ENCODE peak calls at places on chromosomes 2 and 18, in six cellular contexts. One of them, this sample, is unnamed.

GRCh38 chr2:43934567-43934966 is 61.2 kb downstream of the LRPPRC start:
- DNase-seq in activated T-cell treated with anti-CD3 and anti-CD28 coated beads for 24 hours: no peak
- DNase-seq in PC-3: no peak
- DNase-seq in T follicular helper cell: no peak
- DNase-seq in cardiac fibroblast: peak
- DNase-seq in NCI-H2171 treated with DMSO at 0.1 percent for 48 hours: no peak
- DNase-seq in this sample: no peak

GRCh38 chr2:110674620-110675555 is 3.0 kb downstream of the BUB1 start:
- DNase-seq in activated T-cell treated with anti-CD3 and anti-CD28 coated beads for 24 hours: peak
- DNase-seq in PC-3: peak
- DNase-seq in T follicular helper cell: no peak
- DNase-seq in cardiac fibroblast: peak
- DNase-seq in NCI-H2171 treated with DMSO at 0.1 percent for 48 hours: no peak
- DNase-seq in this sample: no peak

GRCh38 chr2:111226797-111227700 is 106.3 kb downstream of the BCL2L11 start:
- DNase-seq in activated T-cell treated with anti-CD3 and anti-CD28 coated beads for 24 hours: no peak
- DNase-seq in PC-3: peak
- DNase-seq in T follicular helper cell: no peak
- DNase-seq in cardiac fibroblast: peak
- DNase-seq in NCI-H2171 treated with DMSO at 0.1 percent for 48 hours: no peak
- DNase-seq in this sample: peak

GRCh38 chr2:48900321-48901014 is 144.9 kb upstream of the LHCGR start:
- DNase-seq in activated T-cell treated with anti-CD3 and anti-CD28 coated beads for 24 hours: no peak
- DNase-seq in PC-3: no peak
- DNase-seq in T follicular helper cell: no peak
- DNase-seq in cardiac fibroblast: peak
- DNase-seq in NCI-H2171 treated with DMSO at 0.1 percent for 48 hours: peak
- DNase-seq in this sample: no peak

GRCh38 chr2:215751911-215752272 is 261.5 kb downstream of the MREG start:
- DNase-seq in activated T-cell treated with anti-CD3 and anti-CD28 coated beads for 24 hours: no peak
- DNase-seq in PC-3: no peak
- DNase-seq in T follicular helper cell: no peak
- DNase-seq in cardiac fibroblast: no peak
- DNase-seq in NCI-H2171 treated with DMSO at 0.1 percent for 48 hours: no peak
- DNase-seq in this sample: no peak

GRCh38 chr2:165240927-165241326 is 1.7 kb downstream of the SCN2A start:
- DNase-seq in activated T-cell treated with anti-CD3 and anti-CD28 coated beads for 24 hours: no peak
- DNase-seq in PC-3: no peak
- DNase-seq in T follicular helper cell: no peak
- DNase-seq in cardiac fibroblast: no peak
- DNase-seq in NCI-H2171 treated with DMSO at 0.1 percent for 48 hours: no peak
- DNase-seq in this sample: no peak

GRCh38 chr2:206990335-206990734 is 51.0 kb downstream of the CPO start:
- DNase-seq in activated T-cell treated with anti-CD3 and anti-CD28 coated beads for 24 hours: no peak
- DNase-seq in PC-3: no peak
- DNase-seq in T follicular helper cell: no peak
- DNase-seq in cardiac fibroblast: no peak
- DNase-seq in NCI-H2171 treated with DMSO at 0.1 percent for 48 hours: no peak
- DNase-seq in this sample: no peak

GRCh38 chr18:22223263-22223960 is 54.0 kb downstream of the GATA6 start:
- DNase-seq in activated T-cell treated with anti-CD3 and anti-CD28 coated beads for 24 hours: no peak
- DNase-seq in PC-3: peak
- DNase-seq in T follicular helper cell: no peak
- DNase-seq in cardiac fibroblast: peak
- DNase-seq in NCI-H2171 treated with DMSO at 0.1 percent for 48 hours: no peak
- DNase-seq in this sample: no peak

GRCh38 chr2:144459937-144460336 is 60.0 kb downstream of the ZEB2 start:
- DNase-seq in activated T-cell treated with anti-CD3 and anti-CD28 coated beads for 24 hours: no peak
- DNase-seq in PC-3: no peak
- DNase-seq in T follicular helper cell: no peak
- DNase-seq in cardiac fibroblast: peak
- DNase-seq in NCI-H2171 treated with DMSO at 0.1 percent for 48 hours: no peak
- DNase-seq in this sample: no peak

GRCh38 chr2:68806511-68807109 is 64.6 kb downstream of the BMP10 start:
- DNase-seq in activated T-cell treated with anti-CD3 and anti-CD28 coated beads for 24 hours: no peak
- DNase-seq in PC-3: peak
- DNase-seq in T follicular helper cell: no peak
- DNase-seq in cardiac fibroblast: peak
- DNase-seq in NCI-H2171 treated with DMSO at 0.1 percent for 48 hours: no peak
- DNase-seq in this sample: peak

GRCh38 chr2:237500681-237501424 is 13.8 kb downstream of the MLPH start:
- DNase-seq in activated T-cell treated with anti-CD3 and anti-CD28 coated beads for 24 hours: no peak
- DNase-seq in PC-3: peak
- DNase-seq in T follicular helper cell: no peak
- DNase-seq in cardiac fibroblast: peak
- DNase-seq in NCI-H2171 treated with DMSO at 0.1 percent for 48 hours: no peak
- DNase-seq in this sample: no peak

GRCh38 chr2:33343387-33343895 is 133.0 kb upstream of the RASGRP3 start:
- DNase-seq in activated T-cell treated with anti-CD3 and anti-CD28 coated beads for 24 hours: no peak
- DNase-seq in PC-3: no peak
- DNase-seq in T follicular helper cell: no peak
- DNase-seq in cardiac fibroblast: no peak
- DNase-seq in NCI-H2171 treated with DMSO at 0.1 percent for 48 hours: no peak
- DNase-seq in this sample: no peak

GRCh38 chr2:69465513-69466456 is 28.6 kb upstream of the NFU1 start:
- DNase-seq in activated T-cell treated with anti-CD3 and anti-CD28 coated beads for 24 hours: no peak
- DNase-seq in PC-3: no peak
- DNase-seq in T follicular helper cell: no peak
- DNase-seq in cardiac fibroblast: no peak
- DNase-seq in NCI-H2171 treated with DMSO at 0.1 percent for 48 hours: no peak
- DNase-seq in this sample: peak

GRCh38 chr2:79723830-79724229 is 211.0 kb downstream of the CTNNA2 start:
- DNase-seq in activated T-cell treated with anti-CD3 and anti-CD28 coated beads for 24 hours: no peak
- DNase-seq in PC-3: peak
- DNase-seq in T follicular helper cell: no peak
- DNase-seq in cardiac fibroblast: peak
- DNase-seq in NCI-H2171 treated with DMSO at 0.1 percent for 48 hours: no peak
- DNase-seq in this sample: no peak

GRCh38 chr2:107264184-107264583 is 378.2 kb upstream of the ST6GAL2 start:
- DNase-seq in activated T-cell treated with anti-CD3 and anti-CD28 coated beads for 24 hours: no peak
- DNase-seq in PC-3: no peak
- DNase-seq in T follicular helper cell: no peak
- DNase-seq in cardiac fibroblast: no peak
- DNase-seq in NCI-H2171 treated with DMSO at 0.1 percent for 48 hours: no peak
- DNase-seq in this sample: no peak

GRCh38 chr2:2689313-2689712 is 358.2 kb upstream of the MYT1L start:
- DNase-seq in activated T-cell treated with anti-CD3 and anti-CD28 coated beads for 24 hours: no peak
- DNase-seq in PC-3: no peak
- DNase-seq in T follicular helper cell: no peak
- DNase-seq in cardiac fibroblast: no peak
- DNase-seq in NCI-H2171 treated with DMSO at 0.1 percent for 48 hours: peak
- DNase-seq in this sample: no peak

GRCh38 chr18:55448390-55448789 is 139.6 kb downstream of the TCF4 start:
- DNase-seq in activated T-cell treated with anti-CD3 and anti-CD28 coated beads for 24 hours: no peak
- DNase-seq in PC-3: no peak
- DNase-seq in T follicular helper cell: no peak
- DNase-seq in cardiac fibroblast: no peak
- DNase-seq in NCI-H2171 treated with DMSO at 0.1 percent for 48 hours: no peak
- DNase-seq in this sample: no peak

GRCh38 chr2:46988733-46989481 is 73.3 kb upstream of the MCFD2 start:
- DNase-seq in activated T-cell treated with anti-CD3 and anti-CD28 coated beads for 24 hours: no peak
- DNase-seq in PC-3: no peak
- DNase-seq in T follicular helper cell: no peak
- DNase-seq in cardiac fibroblast: no peak
- DNase-seq in NCI-H2171 treated with DMSO at 0.1 percent for 48 hours: peak
- DNase-seq in this sample: no peak

GRCh38 chr2:9497017-9497416 is 22.7 kb downstream of the IAH1 start:
- DNase-seq in activated T-cell treated with anti-CD3 and anti-CD28 coated beads for 24 hours: no peak
- DNase-seq in PC-3: peak
- DNase-seq in T follicular helper cell: no peak
- DNase-seq in cardiac fibroblast: no peak
- DNase-seq in NCI-H2171 treated with DMSO at 0.1 percent for 48 hours: no peak
- DNase-seq in this sample: no peak

GRCh38 chr2:181307203-181307991 is 149.8 kb upstream of the ITGA4 start:
- DNase-seq in activated T-cell treated with anti-CD3 and anti-CD28 coated beads for 24 hours: no peak
- DNase-seq in PC-3: no peak
- DNase-seq in T follicular helper cell: no peak
- DNase-seq in cardiac fibroblast: no peak
- DNase-seq in NCI-H2171 treated with DMSO at 0.1 percent for 48 hours: no peak
- DNase-seq in this sample: no peak

GRCh38 chr2:234880551-234881211 is 71.1 kb upstream of the SH3BP4 start:
- DNase-seq in activated T-cell treated with anti-CD3 and anti-CD28 coated beads for 24 hours: no peak
- DNase-seq in PC-3: peak
- DNase-seq in T follicular helper cell: no peak
- DNase-seq in cardiac fibroblast: peak
- DNase-seq in NCI-H2171 treated with DMSO at 0.1 percent for 48 hours: peak
- DNase-seq in this sample: no peak

GRCh38 chr18:12236934-12237832 is 17.0 kb upstream of the CIDEA start:
- DNase-seq in activated T-cell treated with anti-CD3 and anti-CD28 coated beads for 24 hours: peak
- DNase-seq in PC-3: peak
- DNase-seq in T follicular helper cell: peak
- DNase-seq in cardiac fibroblast: peak
- DNase-seq in NCI-H2171 treated with DMSO at 0.1 percent for 48 hours: peak
- DNase-seq in this sample: no peak

GRCh38 chr2:212926948-212927347 is 224.5 kb downstream of the IKZF2 start:
- DNase-seq in activated T-cell treated with anti-CD3 and anti-CD28 coated beads for 24 hours: no peak
- DNase-seq in PC-3: no peak
- DNase-seq in T follicular helper cell: no peak
- DNase-seq in cardiac fibroblast: peak
- DNase-seq in NCI-H2171 treated with DMSO at 0.1 percent for 48 hours: no peak
- DNase-seq in this sample: no peak

GRCh38 chr18:51195602-51196115 is 1.8 kb downstream of the MEX3C start:
- DNase-seq in activated T-cell treated with anti-CD3 and anti-CD28 coated beads for 24 hours: no peak
- DNase-seq in PC-3: peak
- DNase-seq in T follicular helper cell: no peak
- DNase-seq in cardiac fibroblast: peak
- DNase-seq in NCI-H2171 treated with DMSO at 0.1 percent for 48 hours: peak
- DNase-seq in this sample: no peak

GRCh38 chr18:29225351-29225750 is 1048.4 kb upstream of the CDH2 start:
- DNase-seq in activated T-cell treated with anti-CD3 and anti-CD28 coated beads for 24 hours: no peak
- DNase-seq in PC-3: no peak
- DNase-seq in T follicular helper cell: no peak
- DNase-seq in cardiac fibroblast: peak
- DNase-seq in NCI-H2171 treated with DMSO at 0.1 percent for 48 hours: peak
- DNase-seq in this sample: no peak

GRCh38 chr2:197165020-197165419 is 145.6 kb downstream of the ANKRD44 start:
- DNase-seq in activated T-cell treated with anti-CD3 and anti-CD28 coated beads for 24 hours: no peak
- DNase-seq in PC-3: no peak
- DNase-seq in T follicular helper cell: no peak
- DNase-seq in cardiac fibroblast: no peak
- DNase-seq in NCI-H2171 treated with DMSO at 0.1 percent for 48 hours: no peak
- DNase-seq in this sample: no peak

GRCh38 chr2:696463-696862 is 19.3 kb upstream of the TMEM18 start:
- DNase-seq in activated T-cell treated with anti-CD3 and anti-CD28 coated beads for 24 hours: no peak
- DNase-seq in PC-3: no peak
- DNase-seq in T follicular helper cell: no peak
- DNase-seq in cardiac fibroblast: no peak
- DNase-seq in NCI-H2171 treated with DMSO at 0.1 percent for 48 hours: no peak
- DNase-seq in this sample: peak

GRCh38 chr2:209762564-209762963 is 9.1 kb upstream of the UNC80 start:
- DNase-seq in activated T-cell treated with anti-CD3 and anti-CD28 coated beads for 24 hours: no peak
- DNase-seq in PC-3: no peak
- DNase-seq in T follicular helper cell: no peak
- DNase-seq in cardiac fibroblast: peak
- DNase-seq in NCI-H2171 treated with DMSO at 0.1 percent for 48 hours: no peak
- DNase-seq in this sample: no peak

GRCh38 chr2:23505984-23506380 is 121.0 kb downstream of the KLHL29 start:
- DNase-seq in activated T-cell treated with anti-CD3 and anti-CD28 coated beads for 24 hours: no peak
- DNase-seq in PC-3: no peak
- DNase-seq in T follicular helper cell: no peak
- DNase-seq in cardiac fibroblast: no peak
- DNase-seq in NCI-H2171 treated with DMSO at 0.1 percent for 48 hours: peak
- DNase-seq in this sample: no peak

GRCh38 chr2:238005528-238005927 is 38.7 kb downstream of the UBE2F start:
- DNase-seq in activated T-cell treated with anti-CD3 and anti-CD28 coated beads for 24 hours: no peak
- DNase-seq in PC-3: no peak
- DNase-seq in T follicular helper cell: no peak
- DNase-seq in cardiac fibroblast: no peak
- DNase-seq in NCI-H2171 treated with DMSO at 0.1 percent for 48 hours: no peak
- DNase-seq in this sample: no peak

GRCh38 chr18:457120-457519 is 43.4 kb downstream of the COLEC12 start:
- DNase-seq in activated T-cell treated with anti-CD3 and anti-CD28 coated beads for 24 hours: no peak
- DNase-seq in PC-3: no peak
- DNase-seq in T follicular helper cell: no peak
- DNase-seq in cardiac fibroblast: peak
- DNase-seq in NCI-H2171 treated with DMSO at 0.1 percent for 48 hours: peak
- DNase-seq in this sample: no peak

GRCh38 chr2:86068098-86069047 is 37.3 kb downstream of the POLR1A start:
- DNase-seq in activated T-cell treated with anti-CD3 and anti-CD28 coated beads for 24 hours: peak
- DNase-seq in PC-3: no peak
- DNase-seq in T follicular helper cell: peak
- DNase-seq in cardiac fibroblast: peak
- DNase-seq in NCI-H2171 treated with DMSO at 0.1 percent for 48 hours: peak
- DNase-seq in this sample: no peak

GRCh38 chr18:2906522-2907458 is 60.0 kb downstream of the EMILIN2 start:
- DNase-seq in activated T-cell treated with anti-CD3 and anti-CD28 coated beads for 24 hours: peak
- DNase-seq in PC-3: peak
- DNase-seq in T follicular helper cell: peak
- DNase-seq in cardiac fibroblast: no peak
- DNase-seq in NCI-H2171 treated with DMSO at 0.1 percent for 48 hours: peak
- DNase-seq in this sample: no peak

GRCh38 chr2:30239308-30240161 is 8.2 kb downstream of the LBH start:
- DNase-seq in activated T-cell treated with anti-CD3 and anti-CD28 coated beads for 24 hours: peak
- DNase-seq in PC-3: peak
- DNase-seq in T follicular helper cell: peak
- DNase-seq in cardiac fibroblast: peak
- DNase-seq in NCI-H2171 treated with DMSO at 0.1 percent for 48 hours: peak
- DNase-seq in this sample: no peak

GRCh38 chr18:23719634-23720201 is 30.5 kb downstream of the LAMA3 start:
- DNase-seq in activated T-cell treated with anti-CD3 and anti-CD28 coated beads for 24 hours: no peak
- DNase-seq in PC-3: peak
- DNase-seq in T follicular helper cell: no peak
- DNase-seq in cardiac fibroblast: peak
- DNase-seq in NCI-H2171 treated with DMSO at 0.1 percent for 48 hours: no peak
- DNase-seq in this sample: peak

GRCh38 chr2:177553176-177553909 is 160.8 kb downstream of the AGPS start:
- DNase-seq in activated T-cell treated with anti-CD3 and anti-CD28 coated beads for 24 hours: no peak
- DNase-seq in PC-3: peak
- DNase-seq in T follicular helper cell: no peak
- DNase-seq in cardiac fibroblast: peak
- DNase-seq in NCI-H2171 treated with DMSO at 0.1 percent for 48 hours: peak
- DNase-seq in this sample: no peak